ENCODE peak calls at places on chromosomes 1 and 21, in four cellular contexts. B is skeletal muscle cell, N is fibroblast of pulmonary artery, K is left lung. S is an unnamed sample.

GRCh38 chr1:196317535-196318522 is 290.4 kb downstream of the KCNT2 start:
- DNase-seq in K (no peak), B (no peak), N (peak), S (peak)

GRCh38 chr1:74913978-74914377 is 181.0 kb downstream of the TYW3 start:
- DNase-seq in K (no peak), N (no peak), B (no peak), S (no peak)

GRCh38 chr1:6414443-6414844 is 5.3 kb downstream of the HES2 start:
- DNase-seq in B (no peak), N (peak), K (no peak), S (peak)

GRCh38 chr21:45532826-45533730 is 9.2 kb downstream of the SLC19A1 start:
- DNase-seq in N (no peak), B (no peak), K (peak), S (no peak)

GRCh38 chr1:14634497-14634896 is 36.0 kb downstream of the KAZN start:
- DNase-seq in B (no peak), N (no peak), K (no peak), S (no peak)

GRCh38 chr21:36134820-36135390 is at the start of gene CBR3:
- DNase-seq in B (no peak), N (peak), K (peak), S (peak)

GRCh38 chr1:205920159-205920558 is 23.1 kb downstream of the SLC26A9 start:
- DNase-seq in K (peak), N (peak), B (peak), S (no peak)

GRCh38 chr1:91583326-91583755 is 82.7 kb downstream of the CDC7 start:
- DNase-seq in N (peak), B (peak), K (no peak), S (peak)

GRCh38 chr1:97042551-97042950 is 321.0 kb downstream of the PTBP2 start:
- DNase-seq in K (no peak), B (no peak), N (peak), S (peak)

GRCh38 chr1:211581521-211581920 is 2.6 kb upstream of the SLC30A1 start:
- DNase-seq in N (peak), K (no peak), B (no peak), S (peak)

GRCh38 chr1:7560601-7561181 is 210.4 kb upstream of the VAMP3 start:
- DNase-seq in K (no peak), N (no peak), B (no peak), S (no peak)

GRCh38 chr1:59184506-59184905 is 112.4 kb upstream of the FGGY start:
- DNase-seq in K (no peak), B (no peak), N (no peak), S (no peak)

GRCh38 chr1:203996126-203996525 is 76.8 kb upstream of the SOX13 start:
- DNase-seq in K (no peak), N (peak), B (no peak), S (no peak)

GRCh38 chr1:151703813-151704212 is 12.8 kb downstream of the CELF3 start:
- DNase-seq in B (no peak), N (no peak), K (no peak), S (no peak)

GRCh38 chr1:247407180-247407616 is 8.8 kb upstream of the NLRP3 start:
- DNase-seq in B (no peak), K (peak), N (no peak), S (no peak)

GRCh38 chr1:226120398-226120797 is 57.9 kb downstream of the H3-3A start:
- DNase-seq in K (no peak), B (no peak), N (no peak), S (no peak)

GRCh38 chr1:89516055-89516454 is 8.6 kb upstream of the LRRC8B start:
- DNase-seq in N (peak), K (no peak), B (peak), S (peak)

GRCh38 chr1:230067871-230068814 is 1.1 kb downstream of the GALNT2 start:
- DNase-seq in B (no peak), N (no peak), K (no peak), S (no peak)

GRCh38 chr1:10045480-10046355 is 13.0 kb downstream of the UBE4B start:
- DNase-seq in N (peak), K (no peak), B (no peak), S (peak)

GRCh38 chr1:34500451-34500850 is 254.4 kb upstream of the GJB5 start:
- DNase-seq in K (no peak), B (no peak), N (peak), S (no peak)

GRCh38 chr1:59767119-59767518 is 47.6 kb upstream of the HOOK1 start:
- DNase-seq in N (peak), B (no peak), K (no peak), S (peak)

GRCh38 chr1:92118826-92119225 is 38.7 kb downstream of the BTBD8 start:
- DNase-seq in K (no peak), B (no peak), N (no peak), S (peak)

GRCh38 chr1:175363046-175363445 is 170.5 kb upstream of the KIAA0040 start:
- DNase-seq in N (no peak), K (no peak), B (no peak), S (no peak)

GRCh38 chr1:2143814-2144500 is 50.6 kb downstream of the FAAP20 start:
- DNase-seq in K (no peak), B (no peak), N (no peak), S (no peak)

GRCh38 chr1:200037904-200038644 is 10.6 kb downstream of the NR5A2 start:
- DNase-seq in B (no peak), K (no peak), N (no peak), S (no peak)

GRCh38 chr1:200037501-200037900 is 10.0 kb downstream of the NR5A2 start:
- DNase-seq in N (no peak), B (no peak), K (no peak), S (no peak)

GRCh38 chr1:200039849-200040479 is 12.5 kb downstream of the NR5A2 start:
- DNase-seq in B (no peak), N (no peak), K (no peak), S (peak)

GRCh38 chr1:200038987-200039848 is 11.7 kb downstream of the NR5A2 start:
- DNase-seq in B (no peak), N (no peak), K (no peak), S (peak)

GRCh38 chr1:200038645-200038986 is 11.1 kb downstream of the NR5A2 start:
- DNase-seq in N (no peak), B (no peak), K (no peak), S (peak)
- H3K4me3 ChIP-seq in N (peak), B (no peak), K (peak), S (peak)

DNA sequence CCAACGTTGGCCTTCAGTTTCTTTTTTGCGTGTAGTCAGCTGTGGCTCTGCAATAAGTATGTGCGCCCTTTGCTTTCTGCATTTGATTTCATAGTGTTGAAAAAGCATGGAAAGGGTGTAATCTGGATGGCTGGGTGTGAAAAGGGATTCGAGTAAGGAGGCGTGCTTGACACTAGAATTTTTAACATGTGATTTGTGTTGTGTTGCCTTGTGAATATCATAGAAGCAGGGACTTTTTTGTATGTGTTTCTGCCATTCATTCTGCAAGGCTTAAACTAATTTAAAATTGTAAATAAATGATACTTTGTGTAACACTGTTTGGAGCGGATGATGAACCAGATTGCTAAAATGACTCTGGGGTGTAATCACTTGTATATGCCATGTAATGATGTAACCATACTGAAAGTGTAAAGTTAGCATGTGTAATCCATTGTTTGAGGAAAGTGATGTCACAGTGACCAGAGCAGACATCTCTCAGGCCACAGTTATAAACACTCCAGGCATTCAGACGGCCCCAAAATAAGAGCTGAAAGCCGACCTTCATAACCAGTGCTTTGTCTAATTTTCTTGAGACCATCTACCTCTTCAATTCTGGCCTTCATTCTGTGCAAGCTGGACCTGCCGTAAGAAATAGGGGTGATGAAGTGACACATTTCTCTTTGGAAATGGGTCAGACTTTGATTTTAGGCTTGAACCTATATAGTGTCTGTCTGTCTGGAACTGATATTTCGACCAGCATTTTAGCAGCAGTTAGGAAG is 616 bp downstream of the SH3BGR start:
- DNase-seq in K (no peak), N (peak), B (peak), S (peak)
- H3K4me3 ChIP-seq in K (no peak), N (peak), B (no peak), S (no peak)

GRCh38 chr1:183883629-183884028 is 78.7 kb downstream of the RGL1 start:
- DNase-seq in K (peak), N (no peak), B (no peak), S (no peak)

GRCh38 chr1:183879477-183879876 is 74.6 kb downstream of the RGL1 start:
- DNase-seq in N (peak), B (no peak), K (no peak), S (peak)

GRCh38 chr1:183882328-183883167 is 77.6 kb downstream of the RGL1 start:
- DNase-seq in B (no peak), N (peak), K (no peak), S (no peak)

GRCh38 chr1:183879966-183880365 is 75.0 kb downstream of the RGL1 start:
- DNase-seq in B (no peak), K (no peak), N (no peak), S (no peak)

GRCh38 chr1:183881387-183882084 is 76.6 kb downstream of the RGL1 start:
- DNase-seq in K (peak), N (peak), B (peak), S (peak)
- H3K4me3 ChIP-seq in K (no peak), N (no peak), B (no peak), S (no peak)

GRCh38 chr1:100895540-100896480 is at the start of gene SLC30A7:
- DNase-seq in N (peak), K (peak), B (peak), S (peak)

GRCh38 chr1:100892554-100892953 is 2.1 kb downstream of the EXTL2 start:
- DNase-seq in N (no peak), B (no peak), K (no peak), S (no peak)

GRCh38 chr1:100894622-100895539 is at the start of gene EXTL2:
- DNase-seq in N (peak), B (peak), K (peak), S (peak)

GRCh38 chr1:100893718-100894117 is 924 bp downstream of the EXTL2 start:
- DNase-seq in N (no peak), B (no peak), K (no peak), S (no peak)

GRCh38 chr1:100891380-100891779 is 3.3 kb downstream of the EXTL2 start:
- DNase-seq in B (no peak), N (no peak), K (no peak), S (no peak)
- H3K4me3 ChIP-seq in B (no peak), N (no peak), K (no peak), S (no peak)

GRCh38 chr1:84107955-84108354 is 36.1 kb upstream of the PRKACB start:
- DNase-seq in K (no peak), N (no peak), B (no peak), S (no peak)

GRCh38 chr1:84101204-84101603 is 42.9 kb upstream of the PRKACB start:
- DNase-seq in K (no peak), N (no peak), B (no peak), S (no peak)

GRCh38 chr1:84108900-84109578 is 35.0 kb upstream of the PRKACB start:
- DNase-seq in N (no peak), K (no peak), B (no peak), S (no peak)

GRCh38 chr1:84103197-84103992 is 40.7 kb upstream of the PRKACB start:
- DNase-seq in K (no peak), N (peak), B (peak), S (peak)
- H3K4me3 ChIP-seq in K (no peak), N (no peak), B (no peak), S (no peak)

DNA sequence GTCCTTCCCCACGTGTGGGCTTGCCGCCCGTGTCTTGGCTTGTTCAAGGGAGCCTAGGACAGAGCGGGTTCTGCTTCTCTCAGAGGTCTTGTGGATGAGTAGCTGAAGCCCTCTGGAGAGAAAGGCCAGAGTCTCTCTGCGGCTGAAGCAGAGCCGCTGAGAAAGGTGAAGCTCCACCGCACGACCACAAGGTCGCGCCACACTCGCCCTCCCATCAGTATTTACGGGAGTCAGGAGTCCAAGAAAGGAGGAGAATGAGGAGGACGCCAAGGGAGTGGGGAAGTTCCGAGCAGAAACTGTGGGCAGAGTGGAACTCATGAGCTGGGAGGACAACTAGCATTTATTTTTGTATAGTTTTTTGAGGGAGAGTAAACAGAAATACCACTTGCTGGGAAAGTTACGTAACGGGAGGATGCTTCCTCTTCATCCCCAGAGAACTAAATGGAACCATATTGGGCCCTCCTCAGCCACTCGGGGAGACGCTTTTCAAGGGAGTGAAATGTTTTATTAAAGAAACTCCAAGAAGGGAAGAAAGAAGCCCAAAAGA is 51.6 kb upstream of the HAO2 start:
- DNase-seq in K (no peak), N (no peak), B (no peak), S (no peak)
- H3K4me3 ChIP-seq in K (no peak), N (no peak), B (no peak), S (no peak)

S was measured in foreskin fibroblast.